ENCODE peak calls at places on chromosomes 2 and 18, in six cellular contexts. V is heart left ventricle, B is stomach, T is IMR-90, J is spleen, L is HCT116. Y is an unnamed sample. For H3K9me3, the result is how much of the 10 kb centered on the place peaks cover.

GRCh38 chr2:216596234-216596985 is 36.8 kb upstream of the IGFBP2 start:
- DNase-seq in J (no peak), B (no peak), T (peak), V (no peak), L (no peak), Y (peak)

GRCh38 chr2:185219981-185220380 is 518.6 kb upstream of the FSIP2 start:
- DNase-seq in L (no peak), J (no peak), B (no peak), T (no peak), V (no peak), Y (no peak)

GRCh38 chr2:80111185-80111584 is 193.4 kb downstream of the LRRTM1 start:
- DNase-seq in J (no peak), T (peak), V (no peak), B (no peak), L (no peak), Y (no peak)

GRCh38 chr18:59629894-59630293 is 67.3 kb downstream of the CCBE1 start:
- DNase-seq in V (no peak), T (no peak), B (no peak), J (no peak), L (no peak), Y (peak)

GRCh38 chr2:168758970-168759820 is 43.2 kb upstream of the NOSTRIN start:
- DNase-seq in J (no peak), B (no peak), L (peak), V (no peak), T (peak), Y (no peak)

GRCh38 chr2:181368036-181368435 is 89.2 kb upstream of the ITGA4 start:
- DNase-seq in J (no peak), B (no peak), L (no peak), T (no peak), V (no peak), Y (no peak)

GRCh38 chr2:226643550-226644275 is 155.9 kb downstream of the IRS1 start:
- DNase-seq in B (no peak), T (no peak), L (no peak), V (no peak), J (no peak), Y (no peak)

GRCh38 chr2:75595541-75596395 is 35.0 kb upstream of the EVA1A start:
- DNase-seq in T (peak), B (no peak), J (no peak), V (no peak), L (no peak), Y (no peak)

GRCh38 chr2:101387151-101387807 is at the start of gene CREG2:
- DNase-seq in J (peak), V (peak), T (peak), B (peak), L (peak), Y (no peak)

GRCh38 chr2:17538844-17539554 is 1.5 kb upstream of the VSNL1 start:
- DNase-seq in B (peak), L (peak), T (peak), J (no peak), V (peak), Y (no peak)

GRCh38 chr2:2180446-2180845 is 150.6 kb downstream of the MYT1L start:
- DNase-seq in L (no peak), V (no peak), T (no peak), B (no peak), J (no peak), Y (no peak)

GRCh38 chr2:11182951-11183350 is 27.7 kb downstream of the SLC66A3 start:
- DNase-seq in J (no peak), L (no peak), B (no peak), V (no peak), T (no peak), Y (no peak)

GRCh38 chr2:953975-954686 is 3.5 kb downstream of the SNTG2 start:
- DNase-seq in B (no peak), T (peak), L (no peak), V (no peak), J (peak), Y (no peak)

GRCh38 chr2:224925822-224926124 is 116.5 kb downstream of the DOCK10 start:
- DNase-seq in T (peak), B (no peak), V (no peak), L (no peak), J (no peak), Y (no peak)

GRCh38 chr2:238685713-238686112 is 162.2 kb upstream of the TWIST2 start:
- DNase-seq in B (no peak), V (no peak), L (no peak), J (no peak), T (no peak), Y (no peak)

GRCh38 chr18:9095297-9096012 is 7.0 kb upstream of the NDUFV2 start:
- DNase-seq in T (peak), J (no peak), B (no peak), V (no peak), L (no peak), Y (no peak)

GRCh38 chr2:44170337-44170736 is 1.7 kb downstream of the PPM1B start:
- DNase-seq in V (no peak), B (no peak), L (no peak), J (no peak), T (peak), Y (no peak)

GRCh38 chr2:73104933-73105332 is 7.8 kb downstream of the RAB11FIP5 start:
- DNase-seq in L (no peak), J (no peak), V (no peak), B (no peak), T (no peak), Y (no peak)

GRCh38 chr2:6866239-6866745 is 585 bp upstream of the CMPK2 start:
- DNase-seq in L (peak), V (no peak), J (peak), B (peak), T (peak), Y (no peak)

GRCh38 chr18:44579028-44579692 is 101.5 kb upstream of the SETBP1 start:
- DNase-seq in V (no peak), L (no peak), J (no peak), B (no peak), T (peak), Y (no peak)

GRCh38 chr2:26008851-26009566 is 24.9 kb upstream of the RAB10 start:
- DNase-seq in L (peak), V (peak), J (peak), B (peak), T (peak), Y (peak)

GRCh38 chr2:88549616-88550292 is 77.5 kb downstream of the EIF2AK3 start:
- DNase-seq in T (no peak), J (no peak), L (no peak), V (no peak), B (no peak), Y (no peak)

GRCh38 chr2:134124047-134124753 is 129.7 kb upstream of the MGAT5 start:
- DNase-seq in L (no peak), B (peak), T (peak), J (no peak), V (no peak), Y (no peak)

GRCh38 chr18:8810157-8810556 is 104.8 kb downstream of the MTCL1 start:
- DNase-seq in V (no peak), T (no peak), B (no peak), L (no peak), J (no peak), Y (no peak)

GRCh38 chr18:28045176-28045810 is 131.6 kb downstream of the CDH2 start:
- DNase-seq in J (no peak), T (peak), V (no peak), L (no peak), B (no peak), Y (no peak)

GRCh38 chr2:99507964-99508818 is 18.4 kb upstream of the REV1 start:
- DNase-seq in J (no peak), B (no peak), T (no peak), L (no peak), V (no peak), Y (no peak)

GRCh38 chr2:102261467-102261866 is 49.9 kb upstream of the IL1RL1 start:
- DNase-seq in L (no peak), B (no peak), J (no peak), V (no peak), T (no peak), Y (no peak)

GRCh38 chr18:22796069-22796468 is 137.1 kb upstream of the RBBP8 start:
- DNase-seq in J (no peak), L (no peak), B (no peak), V (no peak), T (peak), Y (no peak)

GRCh38 chr2:200865736-200865995 is 1.2 kb upstream of the CLK1 start:
- DNase-seq in J (no peak), V (no peak), L (no peak), B (no peak), T (no peak), Y (no peak)

GRCh38 chr18:702957-703659 is 9.3 kb downstream of the ENOSF1 start:
- DNase-seq in T (peak), V (no peak), J (no peak), B (peak), L (no peak), Y (no peak)

GRCh38 chr2:240462073-240462703 is 26.7 kb downstream of the GPC1 start:
- DNase-seq in B (no peak), J (peak), V (peak), T (no peak), L (no peak), Y (peak)

GRCh38 chr2:221075203-221075602 is 496.9 kb downstream of the EPHA4 start:
- DNase-seq in V (no peak), B (no peak), T (peak), L (no peak), J (no peak), Y (no peak)

GRCh38 chr2:160207804-160208661 is 8.0 kb upstream of the ITGB6 start:
- DNase-seq in V (peak), L (peak), T (peak), B (peak), J (peak), Y (peak)
- TF ChIP-seq POLR2A in V (no peak), L (no peak), T (no peak), B (no peak), J (no peak), Y (no peak)

GRCh38 chr2:89845532-89845931 is 1154.1 kb downstream of the RPIA start:
- DNase-seq in L (no peak), T (no peak), B (no peak), J (no peak), V (no peak), Y (no peak)

GRCh38 chr2:89848763-89849162 is 1157.3 kb downstream of the RPIA start:
- DNase-seq in B (no peak), T (no peak), V (no peak), J (no peak), L (no peak), Y (no peak)

GRCh38 chr2:89850481-89850880 is 1159.0 kb downstream of the RPIA start:
- DNase-seq in L (no peak), T (no peak), V (no peak), J (peak), B (no peak), Y (no peak)

GRCh38 chr2:89849731-89850130 is 1158.3 kb downstream of the RPIA start:
- DNase-seq in L (no peak), B (no peak), T (no peak), V (no peak), J (no peak), Y (no peak)

GRCh38 chr2:89848114-89848513 is 1156.6 kb downstream of the RPIA start:
- DNase-seq in B (no peak), J (no peak), V (no peak), L (no peak), T (no peak), Y (no peak)
- H3K9me3 ChIP-seq in B (under half), J (under half), V (under half), L (under half), T (under half), Y (under half)

GRCh38 chr2:27212626-27213471 is 781 bp upstream of the SLC5A6 start:
- DNase-seq in B (no peak), L (no peak), J (no peak), V (no peak), T (peak), Y (peak)

GRCh38 chr2:27209621-27210401 is 2.0 kb upstream of the ATRAID start:
- DNase-seq in L (no peak), B (no peak), T (peak), V (no peak), J (no peak), Y (no peak)

GRCh38 chr2:27214936-27215335 is 2.2 kb upstream of the CAD start:
- DNase-seq in B (no peak), J (no peak), V (no peak), L (no peak), T (no peak), Y (no peak)

GRCh38 chr2:27211241-27211942 is 449 bp upstream of the ATRAID start:
- DNase-seq in V (no peak), B (peak), T (no peak), J (peak), L (no peak), Y (peak)

GRCh38 chr2:27211943-27212625 is at the start of the genes ATRAID and SLC5A6:
- DNase-seq in V (peak), J (peak), L (peak), T (peak), B (peak), Y (peak)
- TF ChIP-seq POLR2A in V (peak), J (peak), L (peak), T (peak), B (no peak), Y (peak)

GRCh38 chr2:5549061-5549601 is 143.1 kb upstream of the SOX11 start:
- DNase-seq in T (peak), V (no peak), L (no peak), B (no peak), J (no peak), Y (no peak)

GRCh38 chr2:5546176-5546575 is 146.0 kb upstream of the SOX11 start:
- DNase-seq in J (no peak), B (no peak), V (no peak), L (no peak), T (peak), Y (no peak)

GRCh38 chr2:5539281-5540211 is 152.6 kb upstream of the SOX11 start:
- DNase-seq in V (no peak), J (no peak), L (no peak), T (no peak), B (no peak), Y (no peak)

GRCh38 chr2:5540856-5541255 is 151.3 kb upstream of the SOX11 start:
- DNase-seq in J (no peak), B (no peak), L (no peak), T (no peak), V (no peak), Y (no peak)

GRCh38 chr2:5544205-5544786 is 147.9 kb upstream of the SOX11 start:
- DNase-seq in L (no peak), B (no peak), J (no peak), V (no peak), T (no peak), Y (no peak)
- H3K9me3 ChIP-seq in L (under half), B (under half), J (under half), V (under half), T (under half), Y (under half)

GRCh38 chr2:23939054-23939436 is 1.2 kb upstream of the UBXN2A start:
- DNase-seq in V (no peak), L (no peak), T (peak), J (no peak), B (no peak), Y (no peak)

GRCh38 chr2:23940976-23941605 is 828 bp downstream of the UBXN2A start:
- DNase-seq in J (no peak), L (no peak), V (no peak), B (no peak), T (peak), Y (no peak)

GRCh38 chr2:23943666-23944065 is 3.4 kb downstream of the UBXN2A start:
- DNase-seq in B (no peak), T (no peak), V (no peak), J (no peak), L (no peak), Y (no peak)

GRCh38 chr2:23941644-23942043 is 1.4 kb downstream of the UBXN2A start:
- DNase-seq in T (no peak), J (no peak), B (no peak), V (no peak), L (no peak), Y (no peak)

GRCh38 chr2:23940262-23940975 is at the start of gene UBXN2A:
- DNase-seq in J (peak), T (peak), L (peak), B (peak), V (peak), Y (peak)
- TF ChIP-seq POLR2A in J (peak), T (no peak), L (peak), B (no peak), V (peak), Y (peak)

GRCh38 chr18:34892379-34892778 is 148.8 kb upstream of the MAPRE2 start:
- DNase-seq in L (no peak), J (no peak), V (no peak), B (no peak), T (no peak), Y (no peak)

GRCh38 chr18:34887881-34888580 is 153.2 kb upstream of the MAPRE2 start:
- DNase-seq in L (no peak), J (no peak), V (no peak), B (no peak), T (no peak), Y (no peak)

GRCh38 chr18:34890486-34891085 is 150.6 kb upstream of the MAPRE2 start:
- DNase-seq in J (no peak), V (no peak), L (no peak), T (no peak), B (no peak), Y (no peak)

GRCh38 chr18:34893239-34893638 is 148.0 kb upstream of the MAPRE2 start:
- DNase-seq in J (no peak), T (no peak), L (no peak), V (no peak), B (no peak), Y (no peak)
- H3K9me3 ChIP-seq in J (under half), T (under half), L (under half), V (under half), B (under half), Y (under half)

GRCh38 chr2:190180313-190181065 is 118.0 kb upstream of the MSTN start:
- DNase-seq in V (peak), T (no peak), J (peak), L (peak), B (peak), Y (no peak)
- TF ChIP-seq POLR2A in V (peak), T (no peak), J (no peak), L (no peak), B (no peak), Y (no peak)

GRCh38 chr2:212858496-212858895 is 292.9 kb downstream of the IKZF2 start:
- DNase-seq in V (no peak), B (no peak), L (no peak), T (no peak), J (no peak), Y (no peak)

GRCh38 chr2:212854116-212854515 is 297.3 kb downstream of the IKZF2 start:
- DNase-seq in L (no peak), V (no peak), B (no peak), T (no peak), J (no peak), Y (no peak)

GRCh38 chr2:212854766-212855165 is 296.6 kb downstream of the IKZF2 start:
- DNase-seq in J (no peak), B (no peak), L (no peak), V (no peak), T (no peak), Y (no peak)
- H3K9me3 ChIP-seq in J (under half), B (under half), L (under half), V (under half), T (under half), Y (under half)

GRCh38 chr2:233354500-233354924 is 218 bp downstream of the DGKD start:
- DNase-seq in T (no peak), J (no peak), B (no peak), L (no peak), V (no peak), Y (no peak)
- TF ChIP-seq POLR2A in T (peak), J (no peak), B (no peak), L (peak), V (peak), Y (no peak)

GRCh38 chr18:79928563-79928960 is 22.9 kb downstream of the SLC66A2 start:
- DNase-seq in J (peak), L (no peak), B (peak), T (no peak), V (no peak), Y (no peak)
- H3K9me3 ChIP-seq in J (half or more), L (under half), B (under half), T (under half), V (under half), Y (under half)